ENCODE peak calls at places on chromosomes 12 and 14, in six cellular contexts. C, H, Q, D, P and W are unnamed samples.
A peak's percentile ranks its signal among the peaks of the same experiment; 100 is the strongest.

GRCh38 chr12:91778091-91778819 is 367.4 kb downstream of the BTG1 start:
- DNase-seq in C (no peak), H (no peak), P (peak; percentile 54), D (no peak), Q (no peak), W (no peak)

GRCh38 chr14:104751539-104752337 is 1.2 kb upstream of the SIVA1 start:
- DNase-seq in H (peak; percentile 39), P (no peak), C (no peak), Q (no peak), D (no peak), W (no peak)

GRCh38 chr14:34030864-34031263 is 80.0 kb upstream of the EGLN3 start:
- DNase-seq in C (no peak), H (peak; percentile 72), D (no peak), P (peak; percentile 19), Q (peak; percentile 71), W (no peak)

GRCh38 chr12:15928870-15929571 is 17.9 kb downstream of the DERA start:
- DNase-seq in P (no peak), Q (peak; percentile 27), H (no peak), C (no peak), D (peak; percentile 45), W (no peak)

GRCh38 chr14:92794547-92794941 is 439 bp downstream of the GOLGA5 start:
- DNase-seq in P (no peak), C (no peak), Q (peak; percentile 28), D (peak; percentile 16), H (no peak), W (no peak)

GRCh38 chr12:132218915-132219314 is 74.7 kb downstream of the NOC4L start:
- DNase-seq in C (no peak), D (peak; percentile 71), P (peak; percentile 14), Q (peak; percentile 16), H (no peak), W (no peak)

GRCh38 chr12:29750131-29750927 is 33.4 kb downstream of the TMTC1 start:
- DNase-seq in P (peak; percentile 75), C (no peak), D (no peak), H (no peak), Q (no peak), W (no peak)

GRCh38 chr12:2813573-2814185 is 1.2 kb downstream of the ITFG2 start:
- DNase-seq in C (no peak), Q (peak; percentile 77), P (peak; percentile 85), D (peak; percentile 84), H (no peak), W (no peak)

GRCh38 chr14:69879175-69880047 is at the start of gene SMOC1:
- DNase-seq in D (peak; percentile 92), Q (peak; percentile 16), P (peak; percentile 94), H (peak; percentile 26), C (no peak), W (no peak)

GRCh38 chr12:29148065-29148957 is 767 bp upstream of the FAR2 start:
- DNase-seq in H (peak; percentile 15), P (peak; percentile 40), C (peak; percentile 60), Q (peak; percentile 46), D (no peak), W (no peak)

GRCh38 chr12:118706437-118706836 is 274.9 kb upstream of the SRRM4 start:
- DNase-seq in D (no peak), H (no peak), Q (no peak), P (no peak), C (no peak), W (no peak)

GRCh38 chr14:105050551-105050897 is 14.7 kb downstream of the GPR132 start:
- DNase-seq in Q (peak; percentile 25), C (peak; percentile 79), H (no peak), P (peak; percentile 67), D (no peak), W (no peak)

GRCh38 chr14:100737526-100737925 is 10.8 kb downstream of the DLK1 start:
- DNase-seq in Q (no peak), H (peak; percentile 1), C (no peak), D (no peak), P (no peak), W (no peak)

GRCh38 chr14:89214221-89214965 is 202.6 kb downstream of the FOXN3 start:
- DNase-seq in D (peak; percentile 14), C (peak; percentile 91), Q (no peak), H (no peak), P (no peak), W (no peak)

GRCh38 chr12:130754234-130755001 is 38.3 kb upstream of the RIMBP2 start:
- DNase-seq in C (no peak), P (no peak), D (no peak), H (no peak), Q (no peak), W (no peak)

GRCh38 chr12:101209319-101210302 is at the start of gene SLC5A8:
- DNase-seq in D (peak; percentile 75), H (no peak), C (peak; percentile 53), P (no peak), Q (no peak), W (no peak)

GRCh38 chr14:83255015-83255726 is 1721.5 kb upstream of the SEL1L start:
- DNase-seq in H (no peak), P (peak; percentile 1), D (no peak), C (no peak), Q (no peak), W (no peak)

GRCh38 chr12:119649202-119649808 is 18.6 kb upstream of the PRKAB1 start:
- DNase-seq in Q (peak; percentile 35), P (peak; percentile 11), D (peak; percentile 56), H (no peak), C (no peak), W (no peak)

GRCh38 chr12:131808744-131809371 is 19.3 kb upstream of the MMP17 start:
- DNase-seq in H (no peak), Q (peak; percentile 29), C (no peak), D (peak; percentile 58), P (peak; percentile 47), W (no peak)

GRCh38 chr14:100802766-100803693 is 22.9 kb upstream of the MEG3 start:
- DNase-seq in C (no peak), P (no peak), Q (no peak), H (no peak), D (no peak), W (no peak)

GRCh38 chr14:70810621-70811020 is 1.3 kb upstream of the MAP3K9 start:
- DNase-seq in Q (no peak), C (no peak), H (no peak), D (no peak), P (no peak), W (no peak)

GRCh38 chr14:29521526-29522137 is 406.0 kb downstream of the PRKD1 start:
- DNase-seq in H (no peak), D (peak; percentile 76), P (peak; percentile 29), C (no peak), Q (peak; percentile 52), W (no peak)

GRCh38 chr14:45526715-45527549 is 273.9 kb upstream of the MIS18BP1 start:
- DNase-seq in Q (peak; percentile 17), C (no peak), H (no peak), D (peak; percentile 85), P (peak; percentile 5), W (no peak)

GRCh38 chr14:65102441-65103149 is at the start of gene MAX:
- DNase-seq in D (peak; percentile 99), H (peak; percentile 96), P (peak; percentile 99), C (peak; percentile 99), Q (peak; percentile 99), W (peak; percentile 96)

GRCh38 chr14:65104791-65105190 is 2.5 kb upstream of the MAX start:
- DNase-seq in C (no peak), Q (no peak), D (no peak), H (no peak), P (no peak), W (no peak)

GRCh38 chr14:65100905-65101541 is 1.3 kb downstream of the MAX start:
- DNase-seq in H (no peak), P (peak; percentile 13), Q (peak; percentile 17), C (no peak), D (no peak), W (no peak)

GRCh38 chr14:65101631-65102440 is 481 bp downstream of the MAX start:
- DNase-seq in D (peak; percentile 51), H (peak; percentile 40), C (peak; percentile 58), P (no peak), Q (no peak), W (no peak)

GRCh38 chr14:65103150-65103760 is 938 bp upstream of the MAX start:
- DNase-seq in H (no peak), D (peak; percentile 42), Q (peak; percentile 41), P (peak; percentile 35), C (no peak), W (no peak)
- TF ChIP-seq CTCF in H (no peak), D (peak; percentile 46), Q (no peak), P (peak; percentile 28), C (no peak), W (no peak)

DNA sequence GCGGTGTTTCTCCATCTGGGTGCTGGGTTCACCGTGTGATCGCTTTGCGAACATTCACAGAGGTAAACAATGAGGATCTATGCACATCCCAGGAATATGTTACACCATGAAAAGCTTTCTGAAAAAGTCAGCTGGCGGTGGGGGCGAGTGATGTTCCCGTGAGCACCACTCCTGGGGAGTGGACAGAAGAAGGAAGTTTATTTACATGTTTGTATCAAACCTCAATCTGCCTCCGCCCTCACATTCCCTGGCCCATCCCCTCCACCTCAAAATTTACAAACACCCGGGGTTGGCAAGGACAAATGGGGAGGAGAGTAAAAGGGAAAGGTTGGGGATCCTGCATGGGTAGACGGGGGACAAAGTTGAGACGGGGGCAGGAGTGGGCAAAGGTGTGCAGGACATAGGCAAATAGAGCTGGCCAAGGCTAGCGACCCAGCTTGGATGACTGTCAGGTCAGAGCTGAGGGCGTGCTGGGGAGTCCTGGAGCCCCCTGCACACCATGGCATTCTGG is 6.9 kb downstream of the TNFRSF1A start:
- DNase-seq in Q (peak; percentile 29), D (no peak), H (peak; percentile 39), P (peak; percentile 57), C (no peak), W (no peak)
- H3K4me3 ChIP-seq in Q (peak overlapping the region; percentile 39), D (peak overlapping the region; percentile 43), H (peak overlapping the region; percentile 43), P (peak overlapping the region; percentile 50), C (peak overlapping the region; percentile 94), W (no peak overlapping the region)

GRCh38 chr12:52049286-52049685 is 2.0 kb upstream of the NR4A1 start:
- DNase-seq in P (no peak), H (no peak), D (no peak), Q (no peak), C (no peak), W (no peak)

GRCh38 chr12:52052471-52053186 is 1.4 kb downstream of the NR4A1 start:
- DNase-seq in H (peak; percentile 35), Q (no peak), P (no peak), C (no peak), D (peak; percentile 30), W (no peak)

GRCh38 chr12:52049688-52050087 is 1.6 kb upstream of the NR4A1 start:
- DNase-seq in Q (no peak), C (no peak), H (no peak), D (no peak), P (no peak), W (no peak)

GRCh38 chr12:52050116-52050770 is 999 bp upstream of the NR4A1 start:
- DNase-seq in Q (peak; percentile 48), P (no peak), C (no peak), D (peak; percentile 68), H (peak; percentile 73), W (no peak)

GRCh38 chr12:52050771-52051541 is at the start of gene NR4A1:
- DNase-seq in H (peak; percentile 99), C (peak; percentile 98), Q (peak; percentile 95), D (peak; percentile 93), P (peak; percentile 96), W (peak; percentile 84)
- TF ChIP-seq CTCF in H (no peak), C (peak; percentile 33), Q (peak; percentile 5), D (no peak), P (peak; percentile 28), W (peak; percentile 30)

DNA sequence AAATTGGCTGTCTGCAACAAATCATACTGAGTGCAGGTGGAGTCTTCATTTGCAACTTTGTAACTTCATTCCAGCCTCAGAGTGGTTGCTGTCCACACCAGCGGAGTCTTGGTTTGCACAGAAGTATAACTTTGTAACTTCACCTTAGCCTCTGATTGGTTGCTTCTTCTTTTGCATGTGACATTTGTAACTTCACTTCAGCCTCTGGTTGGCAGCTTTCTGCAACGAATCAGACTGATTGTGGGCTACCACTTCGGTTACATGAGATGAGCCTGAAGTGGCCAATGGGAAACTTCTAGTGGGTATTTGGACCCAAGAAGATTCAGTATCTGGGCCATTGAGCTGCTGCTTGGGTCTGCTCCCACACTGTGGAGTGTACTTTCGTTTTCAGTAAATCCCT is 17.8 kb downstream of the RASSF8 start:
- DNase-seq in C (no peak), P (no peak), D (no peak), Q (no peak), H (no peak), W (no peak)
- H3K4me3 ChIP-seq in C (no peak overlapping the region), P (no peak overlapping the region), D (no peak overlapping the region), Q (no peak overlapping the region), H (peak overlapping the region; percentile 11), W (peak overlapping the region; percentile 23)